ENCODE peak calls at places on chromosomes 1 and 21, in seven cellular contexts. S is GM23248, E is neural progenitor cell, J is OCI-LY7, A is hepatocyte, W is PC-3, Q is GM23338. H is an unnamed sample.

GRCh38 chr1:59046730-59047157 is 250.2 kb upstream of the FGGY start:
- DNase-seq in S (peak), E (no peak), J (peak), A (no peak), W (no peak), Q (peak), H (peak)

GRCh38 chr1:220487297-220487820 is 40.6 kb upstream of the MARK1 start:
- DNase-seq in S (peak), E (peak), J (no peak), A (peak), W (peak), Q (peak), H (no peak)

GRCh38 chr1:70714149-70714548 is 303.1 kb downstream of the CTH start:
- DNase-seq in S (no peak), E (peak), J (no peak), A (no peak), W (no peak), Q (peak), H (no peak)

GRCh38 chr1:5977494-5978444 is 14.5 kb downstream of the NPHP4 start:
- DNase-seq in S (peak), E (no peak), J (no peak), A (no peak), W (no peak), Q (no peak), H (no peak)

GRCh38 chr1:210288106-210288505 is 40.6 kb upstream of the HHAT start:
- DNase-seq in S (no peak), E (no peak), J (no peak), A (no peak), W (no peak), Q (no peak), H (no peak)

GRCh38 chr21:29638761-29639327 is 301.0 kb downstream of the GRIK1 start:
- DNase-seq in S (no peak), E (no peak), J (peak), A (no peak), W (no peak), Q (no peak), H (no peak)

GRCh38 chr1:107682467-107682866 is 282.5 kb downstream of the VAV3 start:
- DNase-seq in S (peak), E (no peak), J (no peak), A (peak), W (peak), Q (no peak), H (no peak)

GRCh38 chr1:86472767-86473166 is 4.0 kb downstream of the CLCA1 start:
- DNase-seq in S (no peak), E (no peak), J (no peak), A (no peak), W (no peak), Q (no peak), H (peak)

GRCh38 chr1:26761217-26761616 is 26.5 kb upstream of the PIGV start:
- DNase-seq in S (no peak), E (no peak), J (no peak), A (no peak), W (peak), Q (peak), H (no peak)

GRCh38 chr1:21944261-21945074 is 7.4 kb upstream of the HSPG2 start:
- DNase-seq in S (no peak), E (peak), J (no peak), A (no peak), W (no peak), Q (peak), H (no peak)

GRCh38 chr1:162069334-162070093 is at the start of gene NOS1AP:
- DNase-seq in S (peak), E (peak), J (peak), A (peak), W (peak), Q (peak), H (peak)

GRCh38 chr21:24042687-24043086 is 1564.6 kb downstream of the MRPL39 start:
- DNase-seq in S (no peak), E (no peak), J (no peak), A (no peak), W (no peak), Q (no peak), H (no peak)

GRCh38 chr1:3507636-3508275 is 53.3 kb downstream of the ARHGEF16 start:
- DNase-seq in S (no peak), E (no peak), J (no peak), A (no peak), W (no peak), Q (no peak), H (no peak)

GRCh38 chr1:31831397-31832378 is 15.9 kb upstream of the SPOCD1 start:
- DNase-seq in S (peak), E (no peak), J (no peak), A (no peak), W (peak), Q (no peak), H (no peak)

GRCh38 chr21:33022828-33023573 is 2.7 kb upstream of the OLIG2 start:
- DNase-seq in S (no peak), E (peak), J (no peak), A (no peak), W (no peak), Q (peak), H (no peak)

GRCh38 chr1:183080406-183080805 is 57.2 kb downstream of the LAMC1 start:
- DNase-seq in S (peak), E (no peak), J (no peak), A (no peak), W (peak), Q (no peak), H (no peak)

GRCh38 chr21:42257091-42257760 is 38.3 kb downstream of the ABCG1 start:
- DNase-seq in S (no peak), E (no peak), J (no peak), A (peak), W (no peak), Q (no peak), H (no peak)

GRCh38 chr1:29800120-29800519 is 563.8 kb downstream of the PTPRU start:
- DNase-seq in S (no peak), E (no peak), J (no peak), A (no peak), W (no peak), Q (no peak), H (no peak)

GRCh38 chr21:35467536-35467935 is 418.4 kb upstream of the RUNX1 start:
- DNase-seq in S (peak), E (no peak), J (no peak), A (no peak), W (no peak), Q (no peak), H (no peak)

GRCh38 chr1:36384542-36385409 is 948 bp downstream of the STK40 start:
- DNase-seq in S (peak), E (peak), J (peak), A (peak), W (peak), Q (peak), H (peak)

GRCh38 chr1:167631987-167632680 is 2.1 kb downstream of the RCSD1 start:
- DNase-seq in S (no peak), E (no peak), J (peak), A (no peak), W (no peak), Q (no peak), H (no peak)

GRCh38 chr1:2591233-2591580 is 4.6 kb downstream of the PRXL2B start:
- DNase-seq in S (no peak), E (no peak), J (no peak), A (no peak), W (no peak), Q (no peak), H (no peak)

GRCh38 chr21:40846566-40847411 is at the start of gene DSCAM:
- DNase-seq in S (no peak), E (peak), J (no peak), A (peak), W (no peak), Q (peak), H (no peak)

GRCh38 chr1:110672001-110672752 is 2.6 kb downstream of the KCNA3 start:
- DNase-seq in S (peak), E (peak), J (peak), A (no peak), W (no peak), Q (peak), H (peak)

GRCh38 chr1:74505133-74505532 is 7.3 kb downstream of the LRRC53 start:
- DNase-seq in S (peak), E (peak), J (no peak), A (peak), W (no peak), Q (peak), H (no peak)

GRCh38 chr1:116374340-116375164 is 1.5 kb downstream of the ATP1A1 start:
- DNase-seq in S (peak), E (peak), J (peak), A (no peak), W (no peak), Q (peak), H (no peak)

GRCh38 chr1:37255111-37255795 is 219.1 kb upstream of the ZC3H12A start:
- DNase-seq in S (peak), E (peak), J (peak), A (peak), W (peak), Q (peak), H (no peak)

GRCh38 chr1:156697481-156697880 is 7.9 kb downstream of the CRABP2 start:
- DNase-seq in S (no peak), E (no peak), J (no peak), A (no peak), W (no peak), Q (no peak), H (no peak)

GRCh38 chr1:110091791-110092190 is 20.5 kb upstream of the UBL4B start:
- DNase-seq in S (no peak), E (no peak), J (no peak), A (no peak), W (no peak), Q (no peak), H (no peak)

GRCh38 chr1:185645201-185645640 is 89.0 kb upstream of the HMCN1 start:
- DNase-seq in S (peak), E (peak), J (no peak), A (no peak), W (no peak), Q (peak), H (no peak)

GRCh38 chr1:101235696-101236545 is 898 bp upstream of the S1PR1 start:
- DNase-seq in S (peak), E (peak), J (peak), A (peak), W (peak), Q (peak), H (no peak)

GRCh38 chr1:72227667-72228066 is 54.7 kb downstream of the NEGR1 start:
- DNase-seq in S (no peak), E (no peak), J (no peak), A (no peak), W (no peak), Q (no peak), H (no peak)

GRCh38 chr1:87600848-87601247 is 272.2 kb downstream of the LMO4 start:
- DNase-seq in S (peak), E (no peak), J (no peak), A (no peak), W (peak), Q (no peak), H (no peak)
- TF ChIP-seq EZH2phosphoT487 in S (no peak), E (no peak), J (no peak), A (no peak), W (no peak), Q (no peak), H (no peak)

GRCh38 chr1:207822602-207823451 is 71.0 kb downstream of the CD46 start:
- DNase-seq in S (peak), E (peak), J (peak), A (peak), W (peak), Q (peak), H (peak)
- H2AFZ ChIP-seq in S (peak), E (no peak), J (peak), A (no peak), W (no peak), Q (no peak), H (no peak)

GRCh38 chr21:25179116-25179515 is 428.2 kb downstream of the MRPL39 start:
- DNase-seq in S (peak), E (no peak), J (no peak), A (no peak), W (no peak), Q (no peak), H (no peak)

GRCh38 chr21:25175938-25176337 is 431.3 kb downstream of the MRPL39 start:
- DNase-seq in S (no peak), E (no peak), J (no peak), A (no peak), W (no peak), Q (no peak), H (no peak)

GRCh38 chr21:25171438-25171837 is 435.8 kb downstream of the MRPL39 start:
- DNase-seq in S (peak), E (no peak), J (no peak), A (no peak), W (peak), Q (no peak), H (no peak)

DNA sequence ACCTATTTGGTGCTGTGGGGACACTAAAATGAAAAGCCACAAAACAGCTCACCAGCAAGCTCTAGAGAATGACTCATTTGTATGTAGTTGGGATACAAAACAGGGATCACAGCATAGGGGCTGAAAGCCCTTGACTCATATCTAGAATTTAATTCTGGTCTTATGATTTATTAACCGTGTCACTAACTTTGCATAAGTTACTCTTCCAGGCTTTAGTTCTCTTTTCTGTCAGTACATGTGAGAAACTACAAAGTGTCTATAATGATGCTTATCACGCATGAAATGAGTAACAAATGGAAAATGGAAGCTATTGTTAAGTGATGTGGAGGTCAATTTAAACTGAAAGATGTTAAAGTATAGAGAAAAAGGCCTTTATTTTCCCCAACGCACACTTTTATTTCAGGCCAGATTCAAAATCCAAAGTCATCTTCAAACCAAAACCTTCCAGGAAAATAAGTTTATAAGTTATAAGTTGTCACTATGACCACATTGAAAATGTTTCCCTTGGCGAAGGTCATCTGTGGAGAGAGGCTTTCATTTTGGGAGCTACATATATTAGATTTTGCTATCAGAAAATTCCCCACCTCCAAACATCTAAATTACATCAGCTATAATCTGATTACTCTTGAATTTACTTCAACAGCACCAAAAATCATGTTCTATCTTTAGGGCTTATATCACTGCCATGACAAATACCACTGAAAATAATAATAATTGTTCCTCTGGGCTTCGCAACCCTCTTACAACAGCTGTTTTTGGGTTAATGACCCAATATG is 430.5 kb downstream of the MRPL39 start:
- DNase-seq in S (no peak), E (no peak), J (no peak), A (no peak), W (peak), Q (no peak), H (no peak)
- H3K4me2 ChIP-seq in S (no peak), E (no peak), J (no peak), A (no peak), W (no peak), Q (no peak), H (no peak)

DNA sequence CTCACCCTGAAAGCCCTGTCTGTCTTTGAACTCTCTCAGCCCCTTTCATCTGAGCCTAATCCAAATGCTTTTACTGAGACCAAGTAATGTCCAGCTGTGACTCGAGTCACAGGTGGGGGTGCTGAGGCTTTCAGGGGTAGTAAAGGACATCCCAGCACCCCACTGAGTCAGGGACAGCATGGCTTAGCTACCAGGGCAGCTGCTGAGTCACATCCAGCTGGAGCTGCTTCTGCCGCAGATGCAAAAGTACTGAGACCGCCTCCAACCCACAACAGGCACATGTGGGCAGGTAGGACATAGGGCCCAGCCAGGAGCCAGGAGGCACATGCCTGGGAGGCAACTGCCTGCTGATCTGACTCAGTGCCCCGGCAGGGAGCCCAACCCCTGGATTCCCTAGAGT is 6.7 kb upstream of the VSIG8 start:
- DNase-seq in S (peak), E (no peak), J (no peak), A (no peak), W (peak), Q (no peak), H (peak)
- TF ChIP-seq EZH2phosphoT487 in S (no peak), E (no peak), J (no peak), A (no peak), W (no peak), Q (no peak), H (no peak)

GRCh38 chr1:208942394-208942793 is 641.1 kb upstream of the CAMK1G start:
- DNase-seq in S (peak), E (no peak), J (no peak), A (no peak), W (peak), Q (no peak), H (no peak)
- H2AFZ ChIP-seq in S (no peak), E (no peak), J (no peak), A (no peak), W (no peak), Q (no peak), H (no peak)

GRCh38 chr1:23188434-23188884 is 19.8 kb upstream of the LUZP1 start:
- DNase-seq in S (no peak), E (no peak), J (no peak), A (peak), W (peak), Q (no peak), H (no peak)
- H3K4me2 ChIP-seq in S (no peak), E (no peak), J (no peak), A (no peak), W (peak), Q (no peak), H (no peak)

DNA sequence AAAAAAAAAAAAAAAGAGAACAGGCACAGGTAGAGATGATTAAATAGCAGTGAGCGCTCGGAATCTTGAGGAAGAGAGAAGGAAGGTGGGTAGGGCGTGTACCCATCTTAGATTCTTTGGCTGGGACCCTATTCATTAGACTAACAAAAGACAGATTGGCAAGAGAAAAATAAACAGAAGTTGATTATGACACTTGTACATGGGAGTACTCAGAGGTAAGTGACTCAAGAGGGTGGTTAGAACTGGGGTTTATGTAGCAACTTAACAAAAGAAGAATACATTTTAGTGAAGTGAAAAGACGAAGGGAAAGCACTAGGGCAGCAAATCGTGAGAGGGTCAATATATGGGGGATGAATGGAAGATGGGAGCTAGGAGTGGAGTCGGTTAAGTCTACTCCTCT is 25.7 kb upstream of the RCC2 start:
- DNase-seq in S (no peak), E (no peak), J (no peak), A (no peak), W (peak), Q (no peak), H (no peak)
- TF ChIP-seq EZH2phosphoT487 in S (no peak), E (no peak), J (no peak), A (no peak), W (no peak), Q (no peak), H (no peak)

GRCh38 chr1:114328505-114328904 is 174.8 kb upstream of the SYT6 start:
- DNase-seq in S (no peak), E (no peak), J (no peak), A (no peak), W (no peak), Q (no peak), H (no peak)

GRCh38 chr1:114322726-114323125 is 169.1 kb upstream of the SYT6 start:
- DNase-seq in S (no peak), E (no peak), J (no peak), A (no peak), W (no peak), Q (no peak), H (no peak)

GRCh38 chr1:114322207-114322606 is 168.5 kb upstream of the SYT6 start:
- DNase-seq in S (no peak), E (no peak), J (no peak), A (no peak), W (no peak), Q (no peak), H (no peak)

GRCh38 chr1:114320586-114320985 is 166.9 kb upstream of the SYT6 start:
- DNase-seq in S (peak), E (no peak), J (no peak), A (no peak), W (peak), Q (no peak), H (no peak)

GRCh38 chr1:114323959-114324825 is 170.5 kb upstream of the SYT6 start:
- DNase-seq in S (no peak), E (peak), J (no peak), A (no peak), W (no peak), Q (no peak), H (no peak)
- H2AFZ ChIP-seq in S (no peak), E (peak), J (no peak), A (no peak), W (peak), Q (peak), H (no peak)

GRCh38 chr1:226663327-226663704 is 75.8 kb downstream of the ITPKB start:
- DNase-seq in S (no peak), E (no peak), J (no peak), A (no peak), W (no peak), Q (no peak), H (no peak)
- H3K4me2 ChIP-seq in S (peak), E (no peak), J (no peak), A (peak), W (peak), Q (no peak), H (peak)

GRCh38 chr1:113811353-113811887 is 856 bp downstream of the RSBN1 start:
- DNase-seq in S (peak), E (peak), J (peak), A (peak), W (peak), Q (peak), H (peak)
- TF ChIP-seq EZH2phosphoT487 in S (no peak), E (no peak), J (no peak), A (no peak), W (no peak), Q (no peak), H (no peak)